ENCODE peak calls at places on chromosomes 11 and 22, in ten cellular contexts. J is aorta, A is SK-N-SH, B is HCT116, Q is suprapubic skin, O is stomach, M is A549, N is GM23248, C is ovary, S is pancreas. K is an unnamed sample.

GRCh38 chr11:31921066-31921465 is 109.9 kb upstream of the PAX6 start:
- DNase-seq in J (no peak), A (no peak), B (no peak), Q (no peak), O (no peak), M (no peak), N (no peak), C (no peak), S (no peak), K (no peak)

GRCh38 chr11:78453140-78453935 is 35.7 kb upstream of the GAB2 start:
- DNase-seq in J (no peak), A (no peak), B (no peak), Q (no peak), O (no peak), M (no peak), N (no peak), C (no peak), S (no peak), K (no peak)

GRCh38 chr11:68312117-68312779 is at the start of gene LRP5:
- DNase-seq in J (no peak), A (peak), B (no peak), Q (no peak), O (no peak), M (no peak), N (peak), C (peak), S (peak), K (no peak)

GRCh38 chr11:122917311-122917710 is 34.8 kb downstream of the JHY start:
- DNase-seq in J (no peak), A (no peak), B (no peak), Q (no peak), O (no peak), M (no peak), N (peak), C (peak), S (peak), K (no peak)

GRCh38 chr11:44290206-44290605 is 19.7 kb downstream of the ALX4 start:
- DNase-seq in J (no peak), A (no peak), B (no peak), Q (no peak), O (no peak), M (no peak), N (peak), C (no peak), S (no peak), K (no peak)

GRCh38 chr11:6452219-6452618 is 11.4 kb upstream of the HPX start:
- DNase-seq in J (no peak), A (no peak), B (no peak), Q (no peak), O (no peak), M (no peak), N (peak), C (no peak), S (no peak), K (no peak)

GRCh38 chr22:19442166-19442565 is 5.3 kb downstream of the C22orf39 start:
- DNase-seq in J (no peak), A (no peak), B (no peak), Q (no peak), O (no peak), M (no peak), N (no peak), C (no peak), S (no peak), K (no peak)

GRCh38 chr22:33867118-33867863 is 53.0 kb downstream of the LARGE1 start:
- DNase-seq in J (no peak), A (no peak), B (no peak), Q (no peak), O (peak), M (no peak), N (peak), C (no peak), S (no peak), K (peak)

GRCh38 chr11:65180877-65181568 is 705 bp upstream of the CAPN1 start:
- DNase-seq in J (peak), A (peak), B (peak), Q (peak), O (peak), M (peak), N (peak), C (peak), S (peak), K (peak)

GRCh38 chr22:48517039-48518030 is 1310.3 kb downstream of the BRD1 start:
- DNase-seq in J (no peak), A (no peak), B (no peak), Q (no peak), O (no peak), M (peak), N (peak), C (no peak), S (no peak), K (no peak)

GRCh38 chr22:18000441-18001039 is 23.8 kb downstream of the MICAL3 start:
- DNase-seq in J (peak), A (peak), B (no peak), Q (no peak), O (no peak), M (no peak), N (peak), C (peak), S (peak), K (no peak)

GRCh38 chr11:134519788-134520187 is 107.7 kb upstream of the B3GAT1 start:
- DNase-seq in J (peak), A (no peak), B (no peak), Q (no peak), O (no peak), M (no peak), N (no peak), C (no peak), S (no peak), K (no peak)

GRCh38 chr11:1480555-1481482 is 5.8 kb downstream of the MOB2 start:
- DNase-seq in J (peak), A (no peak), B (no peak), Q (no peak), O (no peak), M (no peak), N (no peak), C (no peak), S (no peak), K (no peak)

GRCh38 chr22:44505796-44506354 is 7.8 kb upstream of the RTL6 start:
- DNase-seq in J (no peak), A (no peak), B (no peak), Q (no peak), O (no peak), M (no peak), N (peak), C (no peak), S (no peak), K (no peak)

GRCh38 chr11:11982461-11982860 is 26.0 kb downstream of the DKK3 start:
- DNase-seq in J (no peak), A (no peak), B (no peak), Q (no peak), O (peak), M (no peak), N (no peak), C (no peak), S (no peak), K (no peak)

GRCh38 chr22:43535741-43536140 is 123.9 kb downstream of the MPPED1 start:
- DNase-seq in J (peak), A (no peak), B (no peak), Q (peak), O (peak), M (no peak), N (no peak), C (no peak), S (no peak), K (no peak)

GRCh38 chr11:57181678-57182305 is at the start of gene LRRC55:
- DNase-seq in J (no peak), A (no peak), B (no peak), Q (no peak), O (no peak), M (no peak), N (no peak), C (no peak), S (no peak), K (no peak)

GRCh38 chr22:37242395-37242918 is 1.6 kb downstream of the RAC2 start:
- DNase-seq in J (no peak), A (peak), B (no peak), Q (peak), O (peak), M (no peak), N (peak), C (no peak), S (no peak), K (peak)

DNA sequence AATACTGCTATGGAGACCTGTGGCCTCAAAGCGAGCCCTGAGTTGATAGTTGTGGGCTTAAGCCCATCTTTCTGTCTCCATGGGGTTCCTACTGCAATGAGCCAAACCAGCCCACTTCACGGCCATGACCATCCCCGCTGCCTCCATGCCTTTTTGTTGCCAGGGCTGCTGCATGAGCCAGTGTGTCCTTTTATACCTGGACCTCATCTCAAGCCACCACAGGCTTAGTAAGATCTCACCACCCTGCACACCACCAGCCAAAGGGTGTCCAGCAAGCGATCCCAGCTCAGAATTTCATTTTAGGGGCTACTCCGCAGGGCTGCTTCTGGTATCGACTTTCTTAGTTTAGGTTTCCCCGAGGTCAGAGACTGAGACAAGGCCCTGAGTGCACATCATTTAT is 8.3 kb downstream of the TP53AIP1 start:
- DNase-seq in J (no peak), A (no peak), B (no peak), Q (no peak), O (no peak), M (no peak), N (no peak), C (no peak), S (no peak), K (no peak)
- H3K27ac ChIP-seq in J (no peak), A (no peak), B (no peak), Q (no peak), O (no peak), M (no peak), N (no peak), C (no peak), S (no peak), K (no peak)

GRCh38 chr22:35231585-35232084 is 25.7 kb upstream of the HMGXB4 start:
- DNase-seq in J (peak), A (peak), B (peak), Q (no peak), O (peak), M (peak), N (peak), C (peak), S (peak), K (peak)

GRCh38 chr22:35227248-35227647 is 30.0 kb upstream of the HMGXB4 start:
- DNase-seq in J (no peak), A (no peak), B (no peak), Q (no peak), O (no peak), M (no peak), N (no peak), C (no peak), S (no peak), K (no peak)

GRCh38 chr22:35230417-35230816 is 26.9 kb upstream of the HMGXB4 start:
- DNase-seq in J (no peak), A (no peak), B (no peak), Q (no peak), O (no peak), M (no peak), N (no peak), C (no peak), S (no peak), K (no peak)

GRCh38 chr22:35230839-35231584 is 26.3 kb upstream of the HMGXB4 start:
- DNase-seq in J (no peak), A (peak), B (peak), Q (no peak), O (no peak), M (no peak), N (no peak), C (no peak), S (no peak), K (no peak)

GRCh38 chr22:35229865-35230264 is 27.4 kb upstream of the HMGXB4 start:
- DNase-seq in J (no peak), A (no peak), B (no peak), Q (no peak), O (no peak), M (no peak), N (no peak), C (no peak), S (no peak), K (no peak)
- H3K4me3 ChIP-seq in J (no peak), A (no peak), B (no peak), Q (no peak), O (no peak), M (no peak), N (no peak), C (no peak), S (no peak), K (no peak)

GRCh38 chr11:10805741-10806140 is 3.0 kb downstream of the EIF4G2 start:
- DNase-seq in J (no peak), A (no peak), B (no peak), Q (no peak), O (no peak), M (no peak), N (no peak), C (no peak), S (no peak), K (no peak)
- H3K27ac ChIP-seq in J (no peak), A (peak), B (no peak), Q (no peak), O (no peak), M (peak), N (peak), C (no peak), S (no peak), K (no peak)

DNA sequence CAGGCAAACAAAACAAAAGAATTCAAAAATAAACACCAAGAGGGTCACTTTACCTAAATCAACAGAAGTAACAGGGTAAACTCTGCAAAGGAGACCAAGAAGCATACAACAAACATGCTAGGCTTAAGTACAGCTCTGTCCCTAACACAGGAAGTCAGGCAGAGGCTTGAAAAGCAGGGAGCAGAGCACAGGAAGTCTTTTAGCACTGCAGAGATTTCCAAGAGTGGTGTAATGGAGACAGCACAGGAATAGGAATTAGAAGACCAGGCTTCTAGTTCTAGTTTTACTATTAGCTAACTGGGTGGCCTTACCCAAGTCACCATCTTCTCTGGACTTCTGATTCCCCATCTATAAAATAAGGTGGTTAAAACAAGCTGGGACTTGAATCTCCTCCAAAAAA is 1.9 kb downstream of the RBFOX2 start:
- DNase-seq in J (no peak), A (no peak), B (no peak), Q (no peak), O (no peak), M (no peak), N (peak), C (no peak), S (no peak), K (no peak)
- H3K4me3 ChIP-seq in J (no peak), A (peak), B (peak), Q (peak), O (peak), M (peak), N (peak), C (peak), S (no peak), K (peak)

DNA sequence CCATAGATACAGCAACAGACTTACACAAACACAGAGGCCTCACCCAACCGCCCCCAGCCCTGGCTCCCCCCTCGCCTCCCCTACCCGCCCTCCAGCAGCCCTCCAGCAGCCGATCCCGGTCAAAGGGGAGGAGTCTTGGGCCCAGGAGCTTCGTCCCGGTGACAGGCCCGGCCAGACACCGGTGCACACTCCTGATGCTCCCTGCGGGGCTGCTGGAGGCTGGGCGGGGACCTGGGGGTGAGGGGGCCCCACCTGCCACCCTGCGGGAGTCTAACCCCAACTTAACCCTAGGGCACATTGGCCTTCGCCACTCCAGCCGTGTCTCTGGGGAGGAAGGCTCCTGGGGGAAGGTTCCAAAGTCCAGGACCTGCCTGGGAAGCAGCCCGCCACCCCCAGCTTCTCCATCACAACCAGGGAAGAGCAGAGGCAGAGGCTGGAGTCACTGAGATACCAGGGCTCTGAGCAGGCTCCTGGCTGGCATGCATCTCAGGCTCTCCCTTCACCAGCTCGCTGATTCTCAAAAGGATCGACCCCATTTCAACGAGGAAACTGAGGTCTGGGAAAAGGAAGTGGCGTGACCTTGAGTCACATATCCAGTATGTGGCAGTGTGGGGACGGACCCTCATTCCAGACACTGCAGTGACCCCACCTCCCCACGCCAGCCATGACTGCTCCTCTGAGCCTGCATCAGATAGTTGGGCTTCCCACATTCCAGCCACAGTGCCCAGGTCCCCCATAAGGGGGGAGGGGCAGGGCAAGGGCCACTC is 14.4 kb downstream of the BCL9L start:
- DNase-seq in J (peak), A (no peak), B (no peak), Q (no peak), O (no peak), M (no peak), N (peak), C (peak), S (no peak), K (no peak)
- H3K27ac ChIP-seq in J (peak), A (peak), B (peak), Q (peak), O (peak), M (peak), N (peak), C (peak), S (peak), K (peak)

GRCh38 chr22:46061431-46062231 is 84.7 kb upstream of the WNT7B start:
- DNase-seq in J (no peak), A (peak), B (no peak), Q (peak), O (peak), M (no peak), N (no peak), C (no peak), S (peak), K (no peak)
- H3K4me3 ChIP-seq in J (no peak), A (no peak), B (no peak), Q (peak), O (no peak), M (no peak), N (no peak), C (no peak), S (no peak), K (no peak)

GRCh38 chr22:24986816-24987215 is 34.3 kb downstream of the KIAA1671 start:
- DNase-seq in J (no peak), A (no peak), B (no peak), Q (no peak), O (no peak), M (no peak), N (no peak), C (no peak), S (no peak), K (no peak)
- H3K27ac ChIP-seq in J (no peak), A (peak), B (no peak), Q (no peak), O (no peak), M (no peak), N (no peak), C (no peak), S (no peak), K (no peak)

DNA sequence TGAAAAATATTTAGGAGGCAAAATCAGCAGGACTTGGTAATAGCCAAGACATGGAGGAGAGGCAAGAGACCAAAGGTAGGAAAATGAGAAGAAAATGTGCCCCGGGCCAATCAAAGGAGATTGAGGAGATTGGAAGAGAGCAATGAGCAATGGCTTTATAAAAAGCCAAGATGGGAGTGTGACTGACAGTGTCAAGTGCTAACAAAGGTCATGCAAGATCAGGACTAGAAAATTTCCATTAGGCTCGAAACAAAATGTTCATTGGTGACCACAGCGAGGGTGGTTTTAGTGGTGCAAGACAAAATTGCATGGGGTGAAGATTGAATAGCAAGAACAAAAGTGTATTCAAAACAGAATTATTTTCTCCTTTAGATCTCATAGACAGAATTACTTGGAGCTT is 45.2 kb upstream of the TBCEL start:
- DNase-seq in J (no peak), A (no peak), B (no peak), Q (no peak), O (no peak), M (no peak), N (no peak), C (no peak), S (no peak), K (no peak)
- H3K4me3 ChIP-seq in J (no peak), A (no peak), B (no peak), Q (no peak), O (no peak), M (no peak), N (no peak), C (no peak), S (no peak), K (no peak)